ENCODE peak calls at places on chromosomes 6 and 20, in five cellular contexts. J is MM.1S, O is GM23338, L is neural progenitor cell, Z is PC-3. A is an unnamed sample. For H3F3A, the result is how much of the 10 kb centered on the place peaks cover.

GRCh38 chr6:144317736-144318135 is 32.6 kb downstream of the UTRN start:
- DNase-seq in O (no peak), J (peak), Z (no peak), L (no peak), A (no peak)

GRCh38 chr6:19713411-19713810 is 123.8 kb upstream of the ID4 start:
- DNase-seq in Z (no peak), L (no peak), J (no peak), O (no peak), A (no peak)

GRCh38 chr6:99330159-99330558 is 19.3 kb downstream of the FAXC start:
- DNase-seq in J (peak), L (peak), Z (peak), O (peak), A (peak)

GRCh38 chr20:25127761-25128537 is 46.0 kb upstream of the VSX1 start:
- DNase-seq in Z (no peak), O (no peak), L (no peak), J (no peak), A (no peak)

GRCh38 chr6:93801101-93801847 is 381.9 kb upstream of the EPHA7 start:
- DNase-seq in L (peak), J (no peak), Z (no peak), O (peak), A (no peak)

GRCh38 chr6:22101163-22101562 is 195.7 kb downstream of the PRL start:
- DNase-seq in Z (no peak), L (no peak), J (no peak), O (no peak), A (no peak)

GRCh38 chr6:71168233-71168765 is 120.3 kb upstream of the OGFRL1 start:
- DNase-seq in J (no peak), L (no peak), Z (no peak), O (no peak), A (no peak)

GRCh38 chr20:34751453-34751852 is 47.3 kb downstream of the TP53INP2 start:
- DNase-seq in Z (no peak), O (no peak), J (no peak), L (no peak), A (no peak)

GRCh38 chr6:89977808-89978748 is 83.8 kb downstream of the GJA10 start:
- DNase-seq in L (no peak), Z (no peak), J (no peak), O (no peak), A (no peak)

GRCh38 chr6:24614648-24615047 is 31.3 kb downstream of the KIAA0319 start:
- DNase-seq in Z (no peak), L (no peak), J (no peak), O (no peak), A (no peak)

GRCh38 chr6:89818977-89819335 is 638 bp downstream of the MDN1 start:
- DNase-seq in Z (peak), J (peak), L (peak), O (peak), A (no peak)

GRCh38 chr20:57048027-57048869 is 218.2 kb downstream of the BMP7 start:
- DNase-seq in L (peak), O (peak), Z (peak), J (peak), A (peak)

GRCh38 chr20:49775229-49775693 is 37.4 kb upstream of the SLC9A8 start:
- DNase-seq in O (peak), J (no peak), L (peak), Z (peak), A (peak)

GRCh38 chr6:47153066-47153755 is 111.1 kb upstream of the ADGRF1 start:
- DNase-seq in J (no peak), L (no peak), Z (no peak), O (peak), A (peak)

GRCh38 chr6:1527098-1527497 is 82.6 kb upstream of the FOXC1 start:
- DNase-seq in L (peak), J (peak), O (peak), Z (no peak), A (no peak)

GRCh38 chr6:107612762-107613415 is 123.0 kb downstream of the SOBP start:
- DNase-seq in L (no peak), O (no peak), Z (no peak), J (no peak), A (peak)

GRCh38 chr20:58854638-58855471 is 2.3 kb downstream of the GNAS start:
- DNase-seq in L (peak), Z (no peak), J (no peak), O (peak), A (no peak)

GRCh38 chr6:119227377-119227776 is 122.2 kb downstream of the MAN1A1 start:
- DNase-seq in J (no peak), L (no peak), O (no peak), Z (no peak), A (no peak)

GRCh38 chr6:107618672-107619071 is 128.8 kb downstream of the SOBP start:
- DNase-seq in L (no peak), Z (no peak), J (no peak), O (peak), A (no peak)

GRCh38 chr6:85594197-85594930 is 706 bp upstream of the SNX14 start:
- DNase-seq in O (peak), L (peak), Z (no peak), J (peak), A (no peak)

GRCh38 chr6:167435209-167435728 is 110.4 kb downstream of the TTLL2 start:
- DNase-seq in Z (no peak), O (no peak), J (no peak), L (no peak), A (no peak)

GRCh38 chr20:37314617-37315292 is 25.3 kb downstream of the MANBAL start:
- DNase-seq in Z (no peak), J (no peak), O (no peak), L (no peak), A (no peak)

GRCh38 chr6:158474961-158475343 is 84.9 kb upstream of the TMEM181 start:
- DNase-seq in J (no peak), L (no peak), Z (peak), O (no peak), A (peak)

GRCh38 chr6:98832282-98833100 is 1.9 kb upstream of the POU3F2 start:
- DNase-seq in O (peak), L (peak), Z (peak), J (no peak), A (no peak)

GRCh38 chr6:100435299-100435698 is 29.4 kb downstream of the SIM1 start:
- DNase-seq in O (peak), J (no peak), Z (peak), L (peak), A (peak)

GRCh38 chr6:25927177-25927576 is 3.3 kb downstream of the SLC17A2 start:
- DNase-seq in J (no peak), Z (no peak), O (no peak), L (no peak), A (no peak)

GRCh38 chr6:47722178-47722577 is 23.8 kb downstream of the ADGRF4 start:
- DNase-seq in L (no peak), O (no peak), J (no peak), Z (no peak), A (no peak)

GRCh38 chr20:50434653-50435396 is 75.4 kb upstream of the PTPN1 start:
- DNase-seq in Z (peak), L (no peak), J (no peak), O (no peak), A (peak)

GRCh38 chr6:168035098-168035660 is 37.7 kb downstream of the KIF25 start:
- DNase-seq in L (peak), O (peak), J (no peak), Z (peak), A (no peak)

GRCh38 chr6:154425034-154425433 is 68.4 kb upstream of the IPCEF1 start:
- DNase-seq in O (no peak), J (no peak), L (no peak), Z (no peak), A (no peak)

GRCh38 chr6:159832941-159833340 is 32.9 kb downstream of the PNLDC1 start:
- DNase-seq in L (no peak), J (no peak), O (no peak), Z (no peak), A (no peak)

GRCh38 chr6:34511214-34511922 is 44.8 kb downstream of the SPDEF start:
- DNase-seq in L (no peak), J (no peak), Z (no peak), O (no peak), A (no peak)

GRCh38 chr6:34510299-34510698 is 44.4 kb downstream of the PACSIN1 start:
- DNase-seq in O (no peak), L (no peak), J (no peak), Z (no peak), A (no peak)

GRCh38 chr6:34509782-34510181 is 43.9 kb downstream of the PACSIN1 start:
- DNase-seq in Z (no peak), L (no peak), O (no peak), J (no peak), A (no peak)

GRCh38 chr6:34506718-34507117 is 40.8 kb downstream of the PACSIN1 start:
- DNase-seq in O (peak), L (no peak), J (no peak), Z (no peak), A (no peak)

DNA sequence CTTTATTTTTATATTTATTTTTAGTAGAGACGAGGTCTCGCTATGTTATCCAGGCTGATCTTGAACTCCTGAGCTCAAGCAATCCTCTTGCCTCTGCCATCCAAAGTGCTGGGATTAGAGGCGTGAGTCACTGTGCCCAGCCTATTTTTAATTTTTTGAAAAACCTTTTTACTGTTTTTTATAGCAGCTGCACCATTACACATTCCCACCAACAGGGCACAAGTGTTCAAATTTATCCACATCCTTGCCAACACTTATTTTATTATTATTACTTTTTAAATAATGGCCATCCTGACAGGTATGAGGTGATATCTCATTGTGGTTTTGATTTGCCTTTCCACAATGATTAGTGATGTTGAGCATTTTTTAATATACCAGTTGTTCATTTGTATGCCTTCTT is 42.5 kb downstream of the PACSIN1 start:
- DNase-seq in L (no peak), J (no peak), O (no peak), Z (no peak), A (no peak)
- TF ChIP-seq CTCF in L (no peak), J (no peak), O (no peak), Z (peak), A (peak)

GRCh38 chr6:157143171-157143884 is 180.0 kb downstream of the TMEM242 start:
- DNase-seq in J (no peak), L (peak), Z (peak), O (no peak), A (no peak)
- H3K4me2 ChIP-seq in J (no peak), L (peak), Z (no peak), O (no peak), A (no peak)

GRCh38 chr6:31791324-31792089 is 4.0 kb downstream of the VARS1 start:
- DNase-seq in J (no peak), Z (peak), L (peak), O (peak), A (no peak)

GRCh38 chr6:31794866-31795615 is 511 bp downstream of the VARS1 start:
- DNase-seq in L (no peak), O (peak), Z (no peak), J (no peak), A (no peak)

GRCh38 chr6:31794294-31794865 is 1.2 kb downstream of the VARS1 start:
- DNase-seq in L (peak), O (peak), J (peak), Z (peak), A (no peak)

GRCh38 chr6:31792090-31792374 is 3.5 kb downstream of the VARS1 start:
- DNase-seq in J (no peak), O (no peak), Z (no peak), L (no peak), A (no peak)

DNA sequence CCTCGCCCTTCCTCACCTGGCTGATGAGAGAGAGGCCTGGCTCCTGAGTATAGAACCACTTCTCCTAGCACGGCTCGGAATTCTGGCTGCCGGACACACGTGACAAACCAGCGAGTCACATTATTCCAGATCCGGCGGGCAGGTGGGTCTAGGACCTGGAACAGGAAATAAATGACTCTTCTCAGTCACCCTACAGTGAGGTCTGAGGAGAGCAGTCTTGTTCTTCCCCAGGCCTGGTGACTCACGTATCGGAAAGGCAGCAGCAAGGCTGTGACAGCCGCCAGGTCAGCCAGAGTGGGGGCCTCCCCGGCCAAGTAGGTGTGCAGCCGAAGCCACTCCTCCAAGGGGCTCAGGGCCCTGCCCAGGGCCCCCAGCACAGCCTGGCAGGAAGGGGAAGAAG is 2.8 kb downstream of the VARS1 start:
- DNase-seq in J (no peak), Z (peak), L (no peak), O (no peak), A (peak)
- H3F3A ChIP-seq in J (under half), Z (under half), L (under half), O (under half), A (half or more)

DNA sequence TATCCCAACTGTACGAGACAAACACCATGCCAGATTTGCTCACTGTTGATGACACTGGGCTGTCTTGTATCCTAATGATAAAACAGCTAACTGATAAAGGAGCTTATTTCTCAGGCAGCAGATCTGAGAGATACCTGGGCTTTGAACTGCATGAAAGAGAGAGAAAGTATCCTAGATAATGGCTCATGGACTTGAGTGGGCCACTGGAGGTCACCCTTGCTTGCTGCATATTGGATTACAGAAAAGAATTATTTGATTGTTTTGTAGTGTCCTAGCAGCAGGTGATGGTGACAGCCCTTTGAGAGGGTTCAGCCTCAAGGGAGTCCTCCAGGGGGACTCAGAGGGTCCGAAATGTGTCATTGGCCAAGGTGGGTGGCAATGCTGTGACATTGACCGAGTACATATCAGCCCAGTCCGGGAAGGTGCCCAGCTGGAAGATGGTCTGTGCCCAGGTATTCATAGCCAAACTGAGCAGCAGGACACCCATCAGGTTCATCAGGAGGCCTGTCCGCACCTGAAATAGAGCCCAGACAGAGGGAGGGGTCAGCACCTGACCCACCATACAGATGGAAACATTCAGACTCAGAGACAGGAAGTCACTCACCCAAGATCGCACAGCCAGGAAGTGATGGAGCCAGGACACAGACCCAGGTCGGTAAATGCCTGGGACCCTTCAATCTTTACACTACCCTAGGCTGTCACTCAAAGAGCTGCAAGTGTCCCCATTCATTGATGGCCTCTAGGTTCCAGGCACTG is 9.4 kb upstream of the OCSTAMP start:
- DNase-seq in J (no peak), L (no peak), O (no peak), Z (no peak), A (no peak)
- TF ChIP-seq CTCF in J (peak), L (no peak), O (no peak), Z (peak), A (peak)

GRCh38 chr20:38424404-38424803 is 10.7 kb downstream of the SNHG17 start:
- DNase-seq in J (no peak), L (no peak), O (no peak), Z (no peak), A (no peak)
- H3K4me2 ChIP-seq in J (no peak), L (no peak), O (no peak), Z (no peak), A (no peak)

DNA sequence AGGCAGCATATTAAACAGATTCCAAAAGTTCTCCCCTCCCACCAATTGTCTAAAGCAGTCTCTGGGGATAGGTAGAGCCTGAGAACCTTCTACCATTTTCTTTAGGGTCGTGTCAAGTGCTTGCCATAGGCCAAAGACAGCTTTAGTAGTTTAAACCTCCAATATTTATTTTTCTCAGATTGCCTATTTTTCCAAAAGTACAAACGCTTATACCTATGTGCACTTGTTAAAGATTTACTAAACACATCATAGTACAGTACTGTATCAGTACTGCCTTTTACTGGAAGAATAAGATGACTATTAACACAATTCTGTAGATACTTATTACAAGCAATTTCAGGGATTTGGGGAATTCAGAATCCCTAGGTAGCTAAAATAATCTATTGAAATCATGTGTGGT is 29.4 kb downstream of the AKIRIN2 start:
- DNase-seq in O (no peak), L (no peak), J (no peak), Z (no peak), A (no peak)
- H3F3A ChIP-seq in O (under half), L (under half), J (under half), Z (under half), A (under half)

GRCh38 chr20:14333734-14334133 is 3.7 kb downstream of the FLRT3 start:
- DNase-seq in O (no peak), L (no peak), J (no peak), Z (no peak), A (no peak)

GRCh38 chr20:14335122-14335521 is 2.3 kb downstream of the FLRT3 start:
- DNase-seq in O (no peak), J (no peak), Z (no peak), L (no peak), A (no peak)

GRCh38 chr20:14334306-14334930 is 3.0 kb downstream of the FLRT3 start:
- DNase-seq in L (peak), J (peak), O (peak), Z (peak), A (no peak)

GRCh38 chr20:14336667-14337066 is 745 bp downstream of the FLRT3 start:
- DNase-seq in J (peak), Z (peak), O (peak), L (peak), A (no peak)

GRCh38 chr20:14337400-14338171 is at the start of gene FLRT3:
- DNase-seq in O (peak), L (peak), J (peak), Z (peak), A (peak)
- TF ChIP-seq CTCF in O (peak), L (peak), J (peak), Z (peak), A (peak)

GRCh38 chr20:1490643-1491042 is 577 bp downstream of the SIRPB2 start:
- DNase-seq in L (no peak), O (no peak), J (no peak), Z (no peak), A (no peak)

GRCh38 chr20:1489764-1490436 is 1.3 kb downstream of the SIRPB2 start:
- DNase-seq in J (no peak), O (no peak), Z (peak), L (no peak), A (peak)

GRCh38 chr20:1489328-1489727 is 1.9 kb downstream of the SIRPB2 start:
- DNase-seq in J (no peak), L (no peak), O (no peak), Z (no peak), A (no peak)

GRCh38 chr20:1491891-1492642 is 847 bp upstream of the SIRPB2 start:
- DNase-seq in Z (peak), L (no peak), J (no peak), O (no peak), A (no peak)

DNA sequence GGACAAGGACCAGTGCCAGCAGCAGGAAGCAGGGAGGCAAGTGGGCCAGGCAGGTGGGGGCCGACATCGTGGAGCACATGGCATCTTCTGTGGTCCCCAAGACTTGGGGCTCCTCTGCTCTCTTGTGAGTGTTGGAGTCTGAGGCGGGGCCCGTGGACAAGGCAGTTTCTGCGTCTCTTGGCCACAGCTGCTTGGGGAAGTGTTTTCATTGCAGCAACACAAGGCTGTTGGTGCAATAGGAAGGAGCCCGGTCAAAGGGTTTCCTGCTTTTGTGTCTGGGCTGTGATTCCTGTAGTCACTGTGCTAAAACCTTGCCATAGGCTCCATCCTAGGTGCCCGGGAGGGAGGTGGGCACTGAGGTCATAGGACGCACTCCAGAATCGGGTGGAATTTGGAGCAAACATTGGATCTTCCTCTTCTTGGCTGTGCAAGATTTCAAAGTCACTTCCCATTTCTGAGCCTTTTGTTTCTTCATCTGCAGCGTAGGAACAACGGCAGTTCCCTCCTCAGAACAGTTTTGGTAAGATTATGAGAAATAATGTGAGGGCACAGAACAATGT is at the start of gene SIRPB2:
- DNase-seq in Z (no peak), O (no peak), L (no peak), J (no peak), A (no peak)
- H3K4me2 ChIP-seq in Z (peak), O (no peak), L (no peak), J (no peak), A (peak)